ENCODE peak calls at places on chromosomes 4 and X, in nine cellular contexts. One of them, this sample, is unnamed.

GRCh38 chr4:48899950-48900349 is 6.6 kb downstream of the OCIAD2 start:
- DNase-seq in thoracic aorta: no peak
- DNase-seq in GM12865: no peak
- DNase-seq in endodermal cell: no peak
- DNase-seq in suprapubic skin: no peak
- DNase-seq in hepatocyte: no peak
- DNase-seq in right lobe of liver: no peak
- DNase-seq in dorsolateral prefrontal cortex: peak
- DNase-seq in mucosa of descending colon: no peak
- DNase-seq in this sample: no peak

GRCh38 chrX:48890934-48891401 is 6.6 kb downstream of the TIMM17B start:
- DNase-seq in right lobe of liver: peak
- DNase-seq in GM12865: no peak
- DNase-seq in suprapubic skin: peak
- DNase-seq in dorsolateral prefrontal cortex: peak
- DNase-seq in hepatocyte: peak
- DNase-seq in endodermal cell: peak
- DNase-seq in mucosa of descending colon: peak
- DNase-seq in thoracic aorta: no peak
- DNase-seq in this sample: no peak

GRCh38 chrX:4277122-4277521 is 563.7 kb upstream of the PRKX start:
- DNase-seq in dorsolateral prefrontal cortex: no peak
- DNase-seq in mucosa of descending colon: no peak
- DNase-seq in GM12865: peak
- DNase-seq in hepatocyte: no peak
- DNase-seq in right lobe of liver: no peak
- DNase-seq in suprapubic skin: no peak
- DNase-seq in thoracic aorta: no peak
- DNase-seq in endodermal cell: peak
- DNase-seq in this sample: no peak

GRCh38 chr4:119244344-119244743 is 31.8 kb downstream of the USP53 start:
- DNase-seq in hepatocyte: no peak
- DNase-seq in mucosa of descending colon: no peak
- DNase-seq in right lobe of liver: no peak
- DNase-seq in GM12865: no peak
- DNase-seq in suprapubic skin: no peak
- DNase-seq in thoracic aorta: no peak
- DNase-seq in dorsolateral prefrontal cortex: no peak
- DNase-seq in endodermal cell: no peak
- DNase-seq in this sample: no peak

GRCh38 chr4:114976901-114977300 is 136.5 kb downstream of the NDST4 start:
- DNase-seq in mucosa of descending colon: no peak
- DNase-seq in dorsolateral prefrontal cortex: no peak
- DNase-seq in thoracic aorta: no peak
- DNase-seq in suprapubic skin: no peak
- DNase-seq in right lobe of liver: no peak
- DNase-seq in hepatocyte: no peak
- DNase-seq in GM12865: no peak
- DNase-seq in endodermal cell: no peak
- DNase-seq in this sample: no peak

GRCh38 chrX:134631404-134632346 is 26.6 kb downstream of the PLAC1 start:
- DNase-seq in endodermal cell: no peak
- DNase-seq in suprapubic skin: no peak
- DNase-seq in dorsolateral prefrontal cortex: no peak
- DNase-seq in GM12865: peak
- DNase-seq in hepatocyte: no peak
- DNase-seq in thoracic aorta: no peak
- DNase-seq in right lobe of liver: no peak
- DNase-seq in mucosa of descending colon: no peak
- DNase-seq in this sample: peak

GRCh38 chr4:88900432-88900831 is 156.6 kb downstream of the FAM13A start:
- DNase-seq in mucosa of descending colon: no peak
- DNase-seq in thoracic aorta: no peak
- DNase-seq in suprapubic skin: no peak
- DNase-seq in dorsolateral prefrontal cortex: no peak
- DNase-seq in right lobe of liver: no peak
- DNase-seq in hepatocyte: no peak
- DNase-seq in GM12865: no peak
- DNase-seq in endodermal cell: no peak
- DNase-seq in this sample: peak

GRCh38 chr4:168421671-168422070 is 58.6 kb downstream of the DDX60L start:
- DNase-seq in endodermal cell: no peak
- DNase-seq in thoracic aorta: no peak
- DNase-seq in mucosa of descending colon: no peak
- DNase-seq in dorsolateral prefrontal cortex: no peak
- DNase-seq in GM12865: no peak
- DNase-seq in right lobe of liver: no peak
- DNase-seq in hepatocyte: peak
- DNase-seq in suprapubic skin: no peak
- DNase-seq in this sample: no peak

GRCh38 chrX:3659761-3660160 is 53.7 kb downstream of the PRKX start:
- DNase-seq in right lobe of liver: no peak
- DNase-seq in endodermal cell: no peak
- DNase-seq in dorsolateral prefrontal cortex: no peak
- DNase-seq in hepatocyte: no peak
- DNase-seq in suprapubic skin: no peak
- DNase-seq in GM12865: no peak
- DNase-seq in mucosa of descending colon: no peak
- DNase-seq in thoracic aorta: no peak
- DNase-seq in this sample: no peak

GRCh38 chrX:24020280-24020876 is 6.6 kb downstream of the KLHL15 start:
- DNase-seq in thoracic aorta: no peak
- DNase-seq in endodermal cell: no peak
- DNase-seq in suprapubic skin: no peak
- DNase-seq in dorsolateral prefrontal cortex: no peak
- DNase-seq in mucosa of descending colon: no peak
- DNase-seq in hepatocyte: no peak
- DNase-seq in right lobe of liver: no peak
- DNase-seq in GM12865: no peak
- DNase-seq in this sample: no peak

GRCh38 chrX:7072856-7073255 is 74.7 kb upstream of the STS start:
- DNase-seq in mucosa of descending colon: no peak
- DNase-seq in GM12865: no peak
- DNase-seq in suprapubic skin: no peak
- DNase-seq in dorsolateral prefrontal cortex: no peak
- DNase-seq in thoracic aorta: no peak
- DNase-seq in endodermal cell: no peak
- DNase-seq in hepatocyte: no peak
- DNase-seq in right lobe of liver: no peak
- DNase-seq in this sample: no peak

GRCh38 chrX:30957753-30958152 is 68.7 kb upstream of the TAB3 start:
- DNase-seq in dorsolateral prefrontal cortex: no peak
- DNase-seq in endodermal cell: peak
- DNase-seq in GM12865: no peak
- DNase-seq in right lobe of liver: peak
- DNase-seq in mucosa of descending colon: peak
- DNase-seq in hepatocyte: peak
- DNase-seq in suprapubic skin: no peak
- DNase-seq in thoracic aorta: no peak
- DNase-seq in this sample: no peak

GRCh38 chr4:148225639-148226038 is 216.6 kb downstream of the NR3C2 start:
- DNase-seq in endodermal cell: no peak
- DNase-seq in suprapubic skin: no peak
- DNase-seq in mucosa of descending colon: no peak
- DNase-seq in GM12865: no peak
- DNase-seq in hepatocyte: no peak
- DNase-seq in right lobe of liver: no peak
- DNase-seq in dorsolateral prefrontal cortex: no peak
- DNase-seq in thoracic aorta: no peak
- DNase-seq in this sample: no peak

GRCh38 chrX:38760883-38761282 is 40.4 kb upstream of the MID1IP1 start:
- DNase-seq in dorsolateral prefrontal cortex: no peak
- DNase-seq in hepatocyte: no peak
- DNase-seq in endodermal cell: no peak
- DNase-seq in mucosa of descending colon: no peak
- DNase-seq in GM12865: no peak
- DNase-seq in right lobe of liver: no peak
- DNase-seq in suprapubic skin: no peak
- DNase-seq in thoracic aorta: no peak
- DNase-seq in this sample: no peak

GRCh38 chrX:77431227-77431626 is 16.0 kb upstream of the FGF16 start:
- DNase-seq in thoracic aorta: no peak
- DNase-seq in right lobe of liver: no peak
- DNase-seq in endodermal cell: no peak
- DNase-seq in hepatocyte: no peak
- DNase-seq in dorsolateral prefrontal cortex: no peak
- DNase-seq in mucosa of descending colon: peak
- DNase-seq in suprapubic skin: peak
- DNase-seq in GM12865: peak
- DNase-seq in this sample: peak

DNA sequence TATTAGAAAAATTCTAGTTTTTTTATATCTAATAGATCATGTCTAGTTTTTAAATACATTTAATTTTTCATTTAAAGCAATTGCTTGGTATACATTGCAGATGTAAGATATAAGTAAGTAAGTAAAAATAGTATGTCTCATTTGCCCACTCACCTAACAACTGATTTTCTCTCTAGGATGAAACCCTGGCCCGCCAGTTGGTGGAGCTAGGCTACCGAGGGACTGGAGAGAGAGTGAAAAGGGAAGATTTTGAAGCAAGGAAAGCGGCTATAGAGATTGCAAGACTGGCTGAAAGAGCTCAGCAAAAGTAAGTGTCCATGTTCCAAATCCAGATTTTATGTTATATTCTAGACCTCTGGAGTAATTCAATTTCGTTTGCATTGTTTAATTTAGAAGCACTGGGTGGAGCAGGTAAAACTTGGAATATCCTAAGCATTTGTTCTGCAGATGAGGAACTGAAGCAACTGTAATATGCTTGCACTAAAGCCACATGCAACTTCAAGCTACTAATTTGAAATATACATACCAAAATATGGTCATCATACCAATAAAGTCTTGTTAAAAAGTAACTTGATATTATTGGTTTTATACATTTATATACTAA is 27.1 kb downstream of the CFAP299 start:
- DNase-seq in endodermal cell: peak
- DNase-seq in thoracic aorta: no peak
- DNase-seq in hepatocyte: peak
- DNase-seq in right lobe of liver: no peak
- DNase-seq in dorsolateral prefrontal cortex: peak
- DNase-seq in suprapubic skin: no peak
- DNase-seq in mucosa of descending colon: peak
- DNase-seq in GM12865: peak
- DNase-seq in this sample: no peak
- TF ChIP-seq CTCF in endodermal cell: peak
- TF ChIP-seq CTCF in thoracic aorta: no peak
- TF ChIP-seq CTCF in hepatocyte: peak
- TF ChIP-seq CTCF in right lobe of liver: peak
- TF ChIP-seq CTCF in dorsolateral prefrontal cortex: no peak
- TF ChIP-seq CTCF in suprapubic skin: no peak
- TF ChIP-seq CTCF in mucosa of descending colon: no peak
- TF ChIP-seq CTCF in GM12865: peak
- TF ChIP-seq CTCF in this sample: peak

GRCh38 chr4:137432431-137432830 is 99.9 kb downstream of the PCDH18 start:
- DNase-seq in dorsolateral prefrontal cortex: no peak
- DNase-seq in suprapubic skin: no peak
- DNase-seq in mucosa of descending colon: no peak
- DNase-seq in hepatocyte: no peak
- DNase-seq in GM12865: no peak
- DNase-seq in thoracic aorta: no peak
- DNase-seq in right lobe of liver: no peak
- DNase-seq in endodermal cell: no peak
- DNase-seq in this sample: no peak
- H3K4me3 ChIP-seq in dorsolateral prefrontal cortex: no peak
- H3K4me3 ChIP-seq in suprapubic skin: no peak
- H3K4me3 ChIP-seq in mucosa of descending colon: no peak
- H3K4me3 ChIP-seq in hepatocyte: no peak
- H3K4me3 ChIP-seq in GM12865: no peak
- H3K4me3 ChIP-seq in thoracic aorta: peak
- H3K4me3 ChIP-seq in right lobe of liver: no peak
- H3K4me3 ChIP-seq in endodermal cell: no peak
- H3K4me3 ChIP-seq in this sample: no peak

DNA sequence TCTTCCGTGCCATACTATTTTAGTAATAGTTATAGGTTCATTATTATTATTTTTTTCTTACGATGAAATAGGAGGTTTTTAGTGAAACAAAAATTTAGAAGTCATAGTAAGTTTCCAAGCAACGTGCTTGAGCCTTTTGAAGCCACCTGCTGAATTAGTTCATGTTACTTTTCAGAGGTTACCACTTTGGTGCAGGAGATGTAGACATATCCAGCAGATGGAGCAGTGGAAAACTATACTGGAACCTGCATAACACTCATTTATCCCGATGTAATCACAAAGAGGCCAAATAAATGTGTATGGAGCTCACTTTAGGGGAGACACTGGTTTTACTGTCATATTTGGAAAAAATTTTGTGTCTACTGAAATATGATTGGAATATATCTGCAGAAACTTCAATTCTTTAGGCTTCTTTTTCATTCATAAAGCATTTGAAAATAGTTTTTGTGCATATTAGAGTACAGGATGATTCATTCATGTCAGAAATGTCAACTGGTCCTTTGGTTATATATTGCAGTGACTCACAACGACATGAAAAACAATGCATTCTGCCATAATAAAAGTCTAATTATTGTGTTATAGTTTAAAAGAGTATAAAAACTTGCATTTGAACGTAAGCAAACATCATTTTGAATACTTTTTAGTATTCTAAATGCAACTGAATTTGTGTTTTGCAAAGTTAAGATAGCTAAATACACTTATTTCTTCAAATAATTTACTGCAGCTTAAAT is 2182.9 kb upstream of the TENM3 start:
- DNase-seq in dorsolateral prefrontal cortex: no peak
- DNase-seq in hepatocyte: peak
- DNase-seq in endodermal cell: no peak
- DNase-seq in mucosa of descending colon: peak
- DNase-seq in suprapubic skin: no peak
- DNase-seq in GM12865: peak
- DNase-seq in right lobe of liver: no peak
- DNase-seq in thoracic aorta: no peak
- DNase-seq in this sample: no peak
- TF ChIP-seq CTCF in dorsolateral prefrontal cortex: no peak
- TF ChIP-seq CTCF in hepatocyte: peak
- TF ChIP-seq CTCF in endodermal cell: peak
- TF ChIP-seq CTCF in mucosa of descending colon: no peak
- TF ChIP-seq CTCF in suprapubic skin: no peak
- TF ChIP-seq CTCF in GM12865: no peak
- TF ChIP-seq CTCF in right lobe of liver: no peak
- TF ChIP-seq CTCF in thoracic aorta: no peak
- TF ChIP-seq CTCF in this sample: no peak

GRCh38 chrX:54920610-54921426 is at the start of gene TRO:
- DNase-seq in right lobe of liver: no peak
- DNase-seq in dorsolateral prefrontal cortex: no peak
- DNase-seq in suprapubic skin: no peak
- DNase-seq in mucosa of descending colon: no peak
- DNase-seq in thoracic aorta: no peak
- DNase-seq in hepatocyte: peak
- DNase-seq in GM12865: no peak
- DNase-seq in endodermal cell: peak
- DNase-seq in this sample: no peak
- H3K4me3 ChIP-seq in right lobe of liver: no peak
- H3K4me3 ChIP-seq in dorsolateral prefrontal cortex: peak
- H3K4me3 ChIP-seq in suprapubic skin: peak
- H3K4me3 ChIP-seq in mucosa of descending colon: no peak
- H3K4me3 ChIP-seq in thoracic aorta: peak
- H3K4me3 ChIP-seq in hepatocyte: peak
- H3K4me3 ChIP-seq in GM12865: peak
- H3K4me3 ChIP-seq in endodermal cell: peak
- H3K4me3 ChIP-seq in this sample: peak

This sample was measured in HFF-Myc.